ENCODE peak calls at places on chromosome 10, in five cellular contexts. D is H7; X is dermis blood vessel endothelial cell; P is CD8-positive, alpha-beta memory T cell; A is HEK293T. N is an unnamed sample.

GRCh38 chr10:78342787-78343186 is 309.1 kb downstream of the RPS24 start:
- DNase-seq in D (peak), X (no peak), P (no peak), A (no peak), N (peak)

GRCh38 chr10:68406111-68406814 is 814 bp downstream of the RUFY2 start:
- DNase-seq in D (peak), X (peak), P (no peak), A (peak), N (peak)

GRCh38 chr10:116944911-116945310 is 60.1 kb downstream of the SHTN1 start:
- DNase-seq in D (no peak), X (no peak), P (no peak), A (no peak), N (no peak)

GRCh38 chr10:130430291-130430690 is 294.1 kb downstream of the GLRX3 start:
- DNase-seq in D (no peak), X (no peak), P (no peak), A (no peak), N (peak)

GRCh38 chr10:102599565-102600327 is 44.5 kb upstream of the TRIM8 start:
- DNase-seq in D (no peak), X (peak), P (no peak), A (no peak), N (peak)

GRCh38 chr10:3776796-3777571 is 8.0 kb downstream of the KLF6 start:
- DNase-seq in D (no peak), X (peak), P (peak), A (no peak), N (peak)

GRCh38 chr10:87068281-87068680 is 26.4 kb downstream of the GLUD1 start:
- DNase-seq in D (no peak), X (no peak), P (no peak), A (no peak), N (no peak)

GRCh38 chr10:128451879-128452278 is 325.7 kb upstream of the MKI67 start:
- DNase-seq in D (no peak), X (no peak), P (no peak), A (no peak), N (peak)

GRCh38 chr10:125868372-125868975 is 12.6 kb downstream of the DHX32 start:
- DNase-seq in D (peak), X (peak), P (peak), A (peak), N (peak)

GRCh38 chr10:66837990-66838389 is 87.8 kb upstream of the LRRTM3 start:
- DNase-seq in D (no peak), X (no peak), P (no peak), A (no peak), N (no peak)

GRCh38 chr10:7541137-7542087 is 125.4 kb downstream of the ITIH5 start:
- DNase-seq in D (peak), X (no peak), P (no peak), A (no peak), N (peak)

GRCh38 chr10:97497572-97498075 is 598 bp downstream of the MMS19 start:
- DNase-seq in D (peak), X (peak), P (peak), A (peak), N (peak)

GRCh38 chr10:93872776-93873175 is 21.0 kb upstream of the SLC35G1 start:
- DNase-seq in D (no peak), X (no peak), P (no peak), A (no peak), N (no peak)

GRCh38 chr10:6054884-6055283 is 7.3 kb downstream of the IL2RA start:
- DNase-seq in D (no peak), X (no peak), P (no peak), A (no peak), N (peak)

GRCh38 chr10:129655007-129655678 is 188.1 kb downstream of the MGMT start:
- DNase-seq in D (no peak), X (no peak), P (no peak), A (no peak), N (peak)

GRCh38 chr10:132421377-132422168 is 24.6 kb downstream of the PWWP2B start:
- DNase-seq in D (peak), X (no peak), P (no peak), A (peak), N (no peak)

GRCh38 chr10:133295426-133296320 is 13.0 kb downstream of the TUBGCP2 start:
- DNase-seq in D (peak), X (no peak), P (no peak), A (no peak), N (no peak)

GRCh38 chr10:4162571-4163286 is 377.7 kb upstream of the KLF6 start:
- DNase-seq in D (no peak), X (no peak), P (no peak), A (no peak), N (no peak)

GRCh38 chr10:11149499-11149898 is 131.8 kb downstream of the CELF2 start:
- DNase-seq in D (no peak), X (no peak), P (peak), A (no peak), N (no peak)

GRCh38 chr10:88565072-88565471 is 18.0 kb downstream of the RNLS start:
- DNase-seq in D (no peak), X (peak), P (peak), A (peak), N (no peak)

GRCh38 chr10:46284286-46285229 is 2.2 kb upstream of the ANTXRL start:
- DNase-seq in D (peak), X (peak), P (peak), A (peak), N (peak)

GRCh38 chr10:124417846-124418725 is 637 bp downstream of the OAT start:
- DNase-seq in D (peak), X (peak), P (peak), A (peak), N (peak)

GRCh38 chr10:114479307-114479706 is 75.0 kb upstream of the AFAP1L2 start:
- DNase-seq in D (no peak), X (no peak), P (no peak), A (no peak), N (no peak)

N was measured in endodermal cell.